ENCODE peak calls at places on chromosomes 16 and 17, in ten cellular contexts. One of them, this sample, is unnamed.

GRCh38 chr17:48486557-48486956 is 44.3 kb downstream of the HOXB1 start:
- DNase-seq in mucosa of descending colon: no peak
- DNase-seq in endodermal cell: peak; percentile 68
- DNase-seq in kidney: peak; percentile 78
- DNase-seq in neural progenitor cell: peak; percentile 16
- DNase-seq in fibroblast of lung: peak; percentile 100
- DNase-seq in adipocyte: peak; percentile 52
- DNase-seq in stomach: no peak
- DNase-seq in OCI-LY7: no peak
- DNase-seq in GM23248: peak; percentile 97
- DNase-seq in this sample: no peak

GRCh38 chr17:61340431-61340830 is 59.2 kb upstream of the TBX2 start:
- DNase-seq in endodermal cell: peak; percentile 54
- DNase-seq in neural progenitor cell: no peak
- DNase-seq in stomach: no peak
- DNase-seq in adipocyte: no peak
- DNase-seq in kidney: no peak
- DNase-seq in OCI-LY7: no peak
- DNase-seq in GM23248: no peak
- DNase-seq in mucosa of descending colon: no peak
- DNase-seq in fibroblast of lung: no peak
- DNase-seq in this sample: no peak

GRCh38 chr17:28999216-28999615 is 6.6 kb downstream of the SEZ6 start:
- DNase-seq in endodermal cell: no peak
- DNase-seq in OCI-LY7: no peak
- DNase-seq in neural progenitor cell: no peak
- DNase-seq in adipocyte: no peak
- DNase-seq in mucosa of descending colon: peak; percentile 7
- DNase-seq in kidney: no peak
- DNase-seq in fibroblast of lung: no peak
- DNase-seq in stomach: no peak
- DNase-seq in GM23248: no peak
- DNase-seq in this sample: no peak

GRCh38 chr17:68863091-68863652 is 92.0 kb downstream of the ABCA8 start:
- DNase-seq in GM23248: no peak
- DNase-seq in stomach: no peak
- DNase-seq in neural progenitor cell: no peak
- DNase-seq in mucosa of descending colon: no peak
- DNase-seq in fibroblast of lung: no peak
- DNase-seq in OCI-LY7: no peak
- DNase-seq in endodermal cell: no peak
- DNase-seq in adipocyte: no peak
- DNase-seq in kidney: no peak
- DNase-seq in this sample: no peak

GRCh38 chr17:66781135-66781534 is 53.8 kb upstream of the CACNG5 start:
- DNase-seq in endodermal cell: no peak
- DNase-seq in kidney: no peak
- DNase-seq in adipocyte: no peak
- DNase-seq in OCI-LY7: peak; percentile 30
- DNase-seq in fibroblast of lung: no peak
- DNase-seq in GM23248: no peak
- DNase-seq in neural progenitor cell: no peak
- DNase-seq in stomach: no peak
- DNase-seq in mucosa of descending colon: no peak
- DNase-seq in this sample: no peak

GRCh38 chr17:82029391-82029790 is 2.1 kb upstream of the RAC3 start:
- DNase-seq in adipocyte: no peak
- DNase-seq in OCI-LY7: no peak
- DNase-seq in GM23248: no peak
- DNase-seq in neural progenitor cell: no peak
- DNase-seq in kidney: no peak
- DNase-seq in endodermal cell: no peak
- DNase-seq in stomach: no peak
- DNase-seq in mucosa of descending colon: no peak
- DNase-seq in fibroblast of lung: no peak
- DNase-seq in this sample: no peak

GRCh38 chr16:19417640-19418039 is at the start of gene TMC5:
- DNase-seq in OCI-LY7: no peak
- DNase-seq in mucosa of descending colon: peak; percentile 79
- DNase-seq in neural progenitor cell: no peak
- DNase-seq in endodermal cell: no peak
- DNase-seq in adipocyte: no peak
- DNase-seq in fibroblast of lung: no peak
- DNase-seq in stomach: peak; percentile 75
- DNase-seq in kidney: no peak
- DNase-seq in GM23248: no peak
- DNase-seq in this sample: no peak

GRCh38 chr16:73092236-73092781 is 44.4 kb upstream of the ZFHX3 start:
- DNase-seq in OCI-LY7: no peak
- DNase-seq in endodermal cell: no peak
- DNase-seq in adipocyte: no peak
- DNase-seq in stomach: no peak
- DNase-seq in mucosa of descending colon: no peak
- DNase-seq in fibroblast of lung: no peak
- DNase-seq in neural progenitor cell: no peak
- DNase-seq in kidney: no peak
- DNase-seq in GM23248: no peak
- DNase-seq in this sample: peak; percentile 52

GRCh38 chr17:50918071-50918932 is 52.1 kb upstream of the TOB1 start:
- DNase-seq in kidney: no peak
- DNase-seq in GM23248: no peak
- DNase-seq in adipocyte: no peak
- DNase-seq in fibroblast of lung: no peak
- DNase-seq in endodermal cell: peak; percentile 63
- DNase-seq in stomach: peak; percentile 82
- DNase-seq in OCI-LY7: no peak
- DNase-seq in neural progenitor cell: no peak
- DNase-seq in mucosa of descending colon: no peak
- DNase-seq in this sample: no peak

GRCh38 chr17:50917418-50917743 is 51.2 kb upstream of the TOB1 start:
- DNase-seq in neural progenitor cell: peak; percentile 21
- DNase-seq in endodermal cell: no peak
- DNase-seq in adipocyte: no peak
- DNase-seq in fibroblast of lung: no peak
- DNase-seq in kidney: peak; percentile 65
- DNase-seq in GM23248: no peak
- DNase-seq in stomach: no peak
- DNase-seq in mucosa of descending colon: no peak
- DNase-seq in OCI-LY7: no peak
- DNase-seq in this sample: no peak

GRCh38 chr17:50914510-50914849 is 48.3 kb upstream of the TOB1 start:
- DNase-seq in mucosa of descending colon: no peak
- DNase-seq in kidney: no peak
- DNase-seq in stomach: no peak
- DNase-seq in adipocyte: no peak
- DNase-seq in GM23248: no peak
- DNase-seq in neural progenitor cell: peak; percentile 46
- DNase-seq in OCI-LY7: no peak
- DNase-seq in fibroblast of lung: no peak
- DNase-seq in endodermal cell: peak; percentile 80
- DNase-seq in this sample: no peak

GRCh38 chr17:50916708-50917417 is 50.7 kb upstream of the TOB1 start:
- DNase-seq in fibroblast of lung: no peak
- DNase-seq in stomach: no peak
- DNase-seq in OCI-LY7: no peak
- DNase-seq in endodermal cell: peak; percentile 81
- DNase-seq in GM23248: no peak
- DNase-seq in mucosa of descending colon: no peak
- DNase-seq in adipocyte: no peak
- DNase-seq in kidney: no peak
- DNase-seq in neural progenitor cell: no peak
- DNase-seq in this sample: no peak

DNA sequence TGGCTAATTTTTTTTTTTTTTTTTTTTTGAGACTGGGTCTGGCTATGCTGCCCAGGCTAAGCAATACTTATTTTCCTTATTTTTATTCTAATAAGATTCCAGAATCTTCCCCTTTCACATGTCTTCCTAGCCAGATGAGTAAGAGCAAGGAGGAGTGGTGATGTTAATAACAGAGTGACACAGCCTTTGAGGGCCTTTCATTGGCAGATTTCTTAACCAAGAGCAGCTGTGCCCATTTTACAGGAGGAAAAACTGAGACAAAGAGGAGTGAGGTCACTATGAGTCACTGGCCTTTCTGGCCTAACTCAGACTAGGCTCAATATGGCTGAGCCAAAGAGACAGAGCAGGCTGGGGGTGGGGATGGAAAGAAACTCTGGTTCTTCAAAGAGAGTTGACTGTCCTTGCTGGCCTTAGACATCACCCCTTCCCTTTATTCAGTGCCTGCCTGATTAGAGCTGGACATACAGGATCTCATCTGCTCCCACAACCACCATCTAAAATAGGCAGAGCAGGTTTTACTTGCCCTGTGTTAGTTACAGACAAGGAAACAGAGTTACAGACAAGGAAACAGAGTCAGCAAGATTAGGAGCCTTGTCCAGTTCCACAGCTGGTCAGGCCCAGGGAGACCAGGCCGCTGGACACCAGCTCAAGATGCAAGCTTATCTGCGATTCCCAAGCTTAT is 50.0 kb upstream of the TOB1 start:
- DNase-seq in fibroblast of lung: no peak
- DNase-seq in stomach: no peak
- DNase-seq in kidney: no peak
- DNase-seq in adipocyte: no peak
- DNase-seq in GM23248: peak; percentile 36
- DNase-seq in neural progenitor cell: no peak
- DNase-seq in mucosa of descending colon: no peak
- DNase-seq in endodermal cell: no peak
- DNase-seq in OCI-LY7: no peak
- DNase-seq in this sample: no peak
- H3K4me1 ChIP-seq in fibroblast of lung: peaks cover 2% of the 10 kb centered on the region
- H3K4me1 ChIP-seq in stomach: peaks cover 85% of the 10 kb centered on the region
- H3K4me1 ChIP-seq in kidney: peaks cover 48% of the 10 kb centered on the region
- H3K4me1 ChIP-seq in adipocyte: no peaks in the 10 kb centered on the region
- H3K4me1 ChIP-seq in GM23248: peaks cover 7% of the 10 kb centered on the region
- H3K4me1 ChIP-seq in neural progenitor cell: peaks cover 61% of the 10 kb centered on the region
- H3K4me1 ChIP-seq in mucosa of descending colon: peaks cover 50% of the 10 kb centered on the region
- H3K4me1 ChIP-seq in endodermal cell: peaks cover 4% of the 10 kb centered on the region
- H3K4me1 ChIP-seq in OCI-LY7: peaks cover 29% of the 10 kb centered on the region
- H3K4me1 ChIP-seq in this sample: peaks cover 4% of the 10 kb centered on the region

DNA sequence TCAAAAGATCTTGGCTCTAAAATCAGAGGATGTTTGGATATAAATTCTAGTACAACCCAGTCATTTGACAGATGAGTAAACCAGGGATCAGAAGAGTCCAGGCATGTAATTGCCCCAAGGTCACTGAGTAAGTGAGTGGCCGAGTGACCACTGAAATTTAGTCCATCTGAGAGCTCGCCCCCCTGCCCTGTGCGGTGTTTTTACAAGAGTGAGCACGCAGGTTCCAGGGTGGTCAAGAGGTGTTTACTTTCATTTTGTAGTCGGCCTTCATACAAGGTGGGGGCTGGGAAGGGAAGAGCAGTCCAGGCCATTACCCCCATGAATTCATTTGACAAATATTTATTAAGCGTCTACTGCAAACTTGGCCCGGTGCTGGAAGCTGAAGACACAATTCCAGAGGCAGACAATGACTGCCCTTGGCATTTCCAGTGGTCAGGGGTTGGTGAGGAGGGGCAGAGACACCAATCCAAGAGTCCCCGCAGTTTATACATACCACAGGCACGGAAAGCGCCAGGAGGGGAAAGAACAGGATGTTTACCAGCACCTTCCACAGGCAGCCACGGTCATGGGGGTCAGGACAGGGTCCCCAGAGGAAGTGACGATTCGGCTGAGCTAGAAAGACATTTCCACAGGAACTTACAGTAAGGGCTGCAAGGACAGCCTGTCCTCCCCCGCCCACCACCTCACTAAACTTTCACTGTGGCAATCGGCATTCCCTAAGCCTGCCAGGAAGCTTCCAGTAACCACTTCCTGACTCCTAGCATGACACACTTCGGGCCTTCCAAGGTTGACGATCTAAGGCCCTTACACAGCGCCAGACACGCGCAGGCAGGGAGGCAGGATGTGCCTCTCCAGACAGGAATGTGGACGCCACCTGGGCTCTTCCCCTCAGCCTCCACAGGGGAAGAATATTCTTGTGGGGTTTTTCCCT is 1.4 kb upstream of the MT2A start:
- DNase-seq in endodermal cell: peak; percentile 64
- DNase-seq in neural progenitor cell: no peak
- DNase-seq in mucosa of descending colon: peak; percentile 79
- DNase-seq in fibroblast of lung: peak; percentile 100
- DNase-seq in GM23248: peak; percentile 98
- DNase-seq in kidney: peak; percentile 95
- DNase-seq in adipocyte: peak; percentile 94
- DNase-seq in stomach: peak; percentile 62
- DNase-seq in OCI-LY7: no peak
- DNase-seq in this sample: peak; percentile 96
- H3K4me1 ChIP-seq in endodermal cell: no peaks in the 10 kb centered on the region
- H3K4me1 ChIP-seq in neural progenitor cell: peaks cover 18% of the 10 kb centered on the region
- H3K4me1 ChIP-seq in mucosa of descending colon: peaks cover 20% of the 10 kb centered on the region
- H3K4me1 ChIP-seq in fibroblast of lung: peaks cover 40% of the 10 kb centered on the region
- H3K4me1 ChIP-seq in GM23248: peaks cover 45% of the 10 kb centered on the region
- H3K4me1 ChIP-seq in kidney: peaks cover 17% of the 10 kb centered on the region
- H3K4me1 ChIP-seq in adipocyte: peaks cover 55% of the 10 kb centered on the region
- H3K4me1 ChIP-seq in stomach: peaks cover 55% of the 10 kb centered on the region
- H3K4me1 ChIP-seq in OCI-LY7: peaks cover 52% of the 10 kb centered on the region
- H3K4me1 ChIP-seq in this sample: peaks cover 49% of the 10 kb centered on the region

DNA sequence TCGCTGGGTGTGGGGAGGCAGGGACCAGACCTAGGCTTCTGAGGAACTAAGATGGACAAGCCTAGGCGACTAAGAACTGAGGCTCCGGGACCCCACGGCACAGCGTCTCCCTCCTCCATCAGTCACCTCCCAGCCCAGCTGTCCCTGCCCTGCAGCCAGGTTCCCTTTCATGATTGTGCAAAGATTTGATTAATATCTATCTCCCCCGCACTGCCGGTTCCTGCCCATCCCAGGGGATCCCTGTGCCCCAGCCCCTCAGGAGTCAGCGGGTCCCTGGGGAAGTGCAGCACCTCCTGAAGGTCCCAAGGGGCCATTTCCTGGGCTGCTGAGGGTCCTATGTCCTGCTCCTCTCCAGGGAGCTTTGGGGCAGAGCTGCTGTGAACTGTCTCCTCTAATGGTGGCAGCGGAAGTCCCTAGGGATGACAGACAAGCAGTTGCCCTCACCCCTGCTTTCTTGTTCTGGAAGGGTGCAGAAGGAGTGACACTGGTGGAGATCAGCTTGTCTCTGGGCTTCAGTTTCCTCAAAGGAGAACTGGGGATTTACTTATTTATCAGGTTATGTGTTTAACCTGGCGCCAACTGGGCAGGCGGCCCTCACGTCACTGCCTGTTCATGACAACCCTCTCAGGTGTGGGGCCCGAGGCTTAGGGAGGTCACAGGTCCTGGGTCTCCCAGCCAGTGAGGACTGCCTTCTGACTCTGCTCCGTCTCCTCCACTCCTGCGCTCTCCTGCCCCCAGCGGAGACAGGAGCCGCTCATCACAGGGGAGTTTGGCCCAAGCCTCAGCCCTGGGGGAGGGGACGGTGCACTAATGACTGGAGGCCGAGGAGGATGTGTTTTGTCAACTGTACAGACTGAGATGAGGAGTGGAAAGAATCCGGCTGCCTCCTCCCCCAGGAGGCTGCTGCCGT is 1.9 kb upstream of the C16orf74 start:
- DNase-seq in mucosa of descending colon: no peak
- DNase-seq in fibroblast of lung: peak; percentile 25
- DNase-seq in OCI-LY7: peak; percentile 66
- DNase-seq in stomach: peak; percentile 81
- DNase-seq in endodermal cell: peak; percentile 88
- DNase-seq in adipocyte: no peak
- DNase-seq in neural progenitor cell: peak; percentile 78
- DNase-seq in GM23248: no peak
- DNase-seq in kidney: no peak
- DNase-seq in this sample: no peak
- H3K4me1 ChIP-seq in mucosa of descending colon: peaks cover 28% of the 10 kb centered on the region
- H3K4me1 ChIP-seq in fibroblast of lung: peaks cover 23% of the 10 kb centered on the region
- H3K4me1 ChIP-seq in OCI-LY7: peaks cover 97% of the 10 kb centered on the region
- H3K4me1 ChIP-seq in stomach: peaks cover 46% of the 10 kb centered on the region
- H3K4me1 ChIP-seq in endodermal cell: peaks cover 5% of the 10 kb centered on the region
- H3K4me1 ChIP-seq in adipocyte: peaks cover 14% of the 10 kb centered on the region
- H3K4me1 ChIP-seq in neural progenitor cell: peaks cover 22% of the 10 kb centered on the region
- H3K4me1 ChIP-seq in GM23248: peaks cover 12% of the 10 kb centered on the region
- H3K4me1 ChIP-seq in kidney: no peaks in the 10 kb centered on the region
- H3K4me1 ChIP-seq in this sample: peaks cover 24% of the 10 kb centered on the region

GRCh38 chr17:4506180-4506814 is 7.6 kb downstream of the SPNS2 start:
- DNase-seq in kidney: peak; percentile 73
- DNase-seq in fibroblast of lung: no peak
- DNase-seq in stomach: no peak
- DNase-seq in endodermal cell: no peak
- DNase-seq in GM23248: no peak
- DNase-seq in mucosa of descending colon: no peak
- DNase-seq in adipocyte: no peak
- DNase-seq in OCI-LY7: no peak
- DNase-seq in neural progenitor cell: no peak
- DNase-seq in this sample: no peak

GRCh38 chr17:4504188-4504587 is 5.5 kb downstream of the SPNS2 start:
- DNase-seq in stomach: no peak
- DNase-seq in fibroblast of lung: no peak
- DNase-seq in mucosa of descending colon: peak; percentile 49
- DNase-seq in kidney: peak; percentile 56
- DNase-seq in neural progenitor cell: no peak
- DNase-seq in OCI-LY7: peak; percentile 61
- DNase-seq in GM23248: no peak
- DNase-seq in endodermal cell: no peak
- DNase-seq in adipocyte: no peak
- DNase-seq in this sample: no peak

GRCh38 chr17:4506892-4507291 is 8.2 kb downstream of the SPNS2 start:
- DNase-seq in neural progenitor cell: no peak
- DNase-seq in mucosa of descending colon: no peak
- DNase-seq in GM23248: no peak
- DNase-seq in kidney: no peak
- DNase-seq in fibroblast of lung: no peak
- DNase-seq in endodermal cell: no peak
- DNase-seq in stomach: no peak
- DNase-seq in adipocyte: no peak
- DNase-seq in OCI-LY7: no peak
- DNase-seq in this sample: no peak

GRCh38 chr17:4503283-4504005 is 4.8 kb downstream of the SPNS2 start:
- DNase-seq in GM23248: no peak
- DNase-seq in stomach: no peak
- DNase-seq in mucosa of descending colon: no peak
- DNase-seq in endodermal cell: no peak
- DNase-seq in adipocyte: no peak
- DNase-seq in kidney: no peak
- DNase-seq in fibroblast of lung: no peak
- DNase-seq in OCI-LY7: no peak
- DNase-seq in neural progenitor cell: no peak
- DNase-seq in this sample: no peak

GRCh38 chr17:4505187-4505586 is 6.5 kb downstream of the SPNS2 start:
- DNase-seq in endodermal cell: peak; percentile 60
- DNase-seq in fibroblast of lung: no peak
- DNase-seq in mucosa of descending colon: no peak
- DNase-seq in adipocyte: no peak
- DNase-seq in GM23248: no peak
- DNase-seq in OCI-LY7: no peak
- DNase-seq in neural progenitor cell: no peak
- DNase-seq in stomach: no peak
- DNase-seq in kidney: peak; percentile 44
- DNase-seq in this sample: no peak
- H3K4me1 ChIP-seq in endodermal cell: no peaks in the 10 kb centered on the region
- H3K4me1 ChIP-seq in fibroblast of lung: no peaks in the 10 kb centered on the region
- H3K4me1 ChIP-seq in mucosa of descending colon: peaks cover under 1% of the 10 kb centered on the region
- H3K4me1 ChIP-seq in adipocyte: no peaks in the 10 kb centered on the region
- H3K4me1 ChIP-seq in GM23248: no peaks in the 10 kb centered on the region
- H3K4me1 ChIP-seq in OCI-LY7: peaks cover 27% of the 10 kb centered on the region
- H3K4me1 ChIP-seq in neural progenitor cell: peaks cover 5% of the 10 kb centered on the region
- H3K4me1 ChIP-seq in stomach: peaks cover 89% of the 10 kb centered on the region
- H3K4me1 ChIP-seq in kidney: peaks cover 38% of the 10 kb centered on the region
- H3K4me1 ChIP-seq in this sample: peaks cover 45% of the 10 kb centered on the region